ENCODE peak calls at places on chromosomes 4 and X, in four cellular contexts. O is endothelial cell of umbilical vein, V is prostate gland, I is heart left ventricle. X is an unnamed sample.

GRCh38 chr4:149589826-149590225 is 225.8 kb downstream of the IQCM start:
- DNase-seq in O (no peak), V (no peak), I (no peak), X (no peak)

GRCh38 chrX:41909068-41909467 is 14.3 kb downstream of the CASK start:
- DNase-seq in O (no peak), V (no peak), I (no peak), X (no peak)

GRCh38 chr4:140718240-140718639 is 37.9 kb downstream of the TBC1D9 start:
- DNase-seq in O (peak; percentile 84), V (no peak), I (no peak), X (no peak)

GRCh38 chr4:17576932-17577659 is at the start of gene LAP3:
- DNase-seq in O (peak; percentile 97), V (peak; percentile 98), I (peak; percentile 97), X (peak; percentile 99)

GRCh38 chr4:42995343-42995944 is 102.9 kb downstream of the GRXCR1 start:
- DNase-seq in O (peak; percentile 2), V (no peak), I (no peak), X (no peak)

GRCh38 chrX:46298821-46299220 is 246.4 kb downstream of the ZNF674 start:
- DNase-seq in O (no peak), V (no peak), I (no peak), X (no peak)

GRCh38 chr4:174522183-174523002 is at the start of gene HPGD:
- DNase-seq in O (no peak), V (peak; percentile 44), I (peak; percentile 16), X (peak; percentile 67)

GRCh38 chrX:113390531-113390930 is 549.9 kb upstream of the AMOT start:
- DNase-seq in O (no peak), V (no peak), I (no peak), X (no peak)

GRCh38 chr4:14196141-14196540 is 568.6 kb upstream of the BOD1L1 start:
- DNase-seq in O (peak; percentile 52), V (no peak), I (no peak), X (peak; percentile 63)

GRCh38 chr4:94463771-94464170 is 12.0 kb downstream of the PDLIM5 start:
- DNase-seq in O (no peak), V (no peak), I (no peak), X (no peak)

GRCh38 chr4:170497105-170497504 is 407.3 kb upstream of the AADAT start:
- DNase-seq in O (no peak), V (no peak), I (no peak), X (peak; percentile 80)

GRCh38 chrX:106484233-106484632 is 127.5 kb upstream of the RADX start:
- DNase-seq in O (no peak), V (no peak), I (no peak), X (no peak)

GRCh38 chr4:150518559-150518958 is 63.4 kb upstream of the MAB21L2 start:
- DNase-seq in O (peak; percentile 63), V (no peak), I (no peak), X (no peak)

GRCh38 chrX:124325732-124326131 is 6.7 kb upstream of the TEX13D start:
- DNase-seq in O (no peak), V (no peak), I (no peak), X (no peak)

GRCh38 chr4:11914406-11914805 is 485.7 kb upstream of the HS3ST1 start:
- DNase-seq in O (peak; percentile 89), V (no peak), I (peak; percentile 13), X (no peak)

GRCh38 chrX:148269513-148269912 is 230.9 kb upstream of the AFF2 start:
- DNase-seq in O (no peak), V (no peak), I (no peak), X (no peak)

GRCh38 chr4:136424052-136424451 is 1108.2 kb downstream of the PCDH18 start:
- DNase-seq in O (no peak), V (no peak), I (no peak), X (no peak)

GRCh38 chr4:92636038-92636825 is 332.5 kb downstream of the GRID2 start:
- DNase-seq in O (no peak), V (no peak), I (no peak), X (no peak)

GRCh38 chrX:125436855-125437254 is 117.2 kb downstream of the TEX13C start:
- DNase-seq in O (no peak), V (no peak), I (no peak), X (no peak)

GRCh38 chr4:159070742-159071141 is 32.1 kb upstream of the RAPGEF2 start:
- DNase-seq in O (no peak), V (no peak), I (no peak), X (no peak)

GRCh38 chr4:26248647-26249046 is 72.2 kb upstream of the RBPJ start:
- DNase-seq in O (no peak), V (no peak), I (peak; percentile 34), X (peak; percentile 24)

GRCh38 chr4:181301735-181302380 is 941.3 kb upstream of the TENM3 start:
- DNase-seq in O (no peak), V (peak; percentile 5), I (no peak), X (peak; percentile 44)

GRCh38 chr4:6343950-6344408 is 74.3 kb downstream of the WFS1 start:
- DNase-seq in O (no peak), V (no peak), I (no peak), X (no peak)

DNA sequence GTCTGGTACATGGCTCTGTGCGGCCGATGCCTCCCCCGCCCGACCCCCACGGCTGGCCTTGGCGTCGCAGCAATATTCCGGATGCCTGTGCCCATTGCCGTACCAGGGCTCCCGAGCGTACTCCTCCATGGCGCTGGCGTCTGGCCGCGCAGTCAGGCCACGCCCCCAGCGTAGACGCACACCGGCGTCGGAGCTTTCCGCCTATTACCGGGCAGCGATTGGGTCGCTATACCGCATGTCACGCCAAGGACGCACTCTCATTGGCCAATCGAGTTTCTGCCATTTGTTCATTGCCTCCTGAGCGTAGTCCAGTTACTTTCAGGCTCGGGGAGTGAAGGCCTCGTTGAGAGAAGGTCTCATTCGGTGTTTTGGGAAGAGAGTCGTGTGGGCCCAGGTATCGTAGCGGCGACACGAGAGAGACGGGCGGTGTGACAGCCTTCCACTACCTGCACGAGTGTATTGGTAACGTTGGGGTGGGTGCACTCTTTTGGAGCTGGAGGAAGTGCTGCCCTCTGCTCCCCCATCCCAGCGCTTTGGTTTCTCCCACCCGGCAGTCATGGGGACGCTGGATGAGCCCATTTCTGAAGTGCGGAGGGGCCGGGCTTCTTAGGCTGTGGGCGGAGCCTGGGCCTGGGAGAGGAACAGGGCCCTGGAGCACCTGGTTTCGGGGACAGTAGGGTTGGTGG is at the start of the genes PQBP1 and TIMM17B:
- DNase-seq in O (peak; percentile 96), V (peak; percentile 89), I (peak; percentile 92), X (peak; percentile 94)
- TF ChIP-seq POLR2A in O (peak; percentile 72), V (peak; percentile 72), I (no peak), X (peak; percentile 69)

GRCh38 chrX:47797084-47797483 is 39.6 kb upstream of the ZNF81 start:
- DNase-seq in O (no peak), V (no peak), I (no peak), X (peak; percentile 14)
- H3K4me3 ChIP-seq in O (no peak overlapping the region), V (no peak overlapping the region), I (no peak overlapping the region), X (no peak overlapping the region)

GRCh38 chrX:153956044-153956907 is 11.8 kb upstream of the RENBP start:
- DNase-seq in O (no peak), V (no peak), I (no peak), X (no peak)
- H3K36me3 ChIP-seq in O (peaks cover 19% of the 10 kb centered on the region), V (no peaks in the 10 kb centered on the region), I (no peaks in the 10 kb centered on the region), X (no peaks in the 10 kb centered on the region)

DNA sequence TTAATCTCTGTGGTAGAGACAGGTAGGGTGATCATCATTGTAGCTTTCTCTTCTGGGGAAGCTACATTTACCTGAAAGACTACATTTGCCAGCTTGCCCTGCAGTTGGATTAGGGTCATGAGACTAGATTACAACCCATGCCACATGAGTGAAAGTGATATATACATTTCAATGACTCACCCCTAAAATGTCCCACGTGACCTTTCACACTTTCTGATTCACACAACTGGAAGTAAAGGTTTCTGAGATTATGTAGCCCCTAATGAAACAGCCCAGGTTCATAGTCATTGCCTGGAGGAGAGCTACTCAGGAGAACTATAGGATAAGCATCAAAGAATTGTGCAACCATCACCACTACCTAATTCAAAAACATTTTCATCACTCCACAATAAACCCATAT is 17.8 kb downstream of the PDCL2 start:
- DNase-seq in O (no peak), V (no peak), I (no peak), X (no peak)
- TF ChIP-seq POLR2A in O (no peak), V (no peak), I (no peak), X (no peak)

GRCh38 chr4:184284336-184284690 is 66.6 kb upstream of the ENPP6 start:
- DNase-seq in O (no peak), V (no peak), I (no peak), X (no peak)
- H3K4me3 ChIP-seq in O (no peak overlapping the region), V (no peak overlapping the region), I (no peak overlapping the region), X (no peak overlapping the region)

DNA sequence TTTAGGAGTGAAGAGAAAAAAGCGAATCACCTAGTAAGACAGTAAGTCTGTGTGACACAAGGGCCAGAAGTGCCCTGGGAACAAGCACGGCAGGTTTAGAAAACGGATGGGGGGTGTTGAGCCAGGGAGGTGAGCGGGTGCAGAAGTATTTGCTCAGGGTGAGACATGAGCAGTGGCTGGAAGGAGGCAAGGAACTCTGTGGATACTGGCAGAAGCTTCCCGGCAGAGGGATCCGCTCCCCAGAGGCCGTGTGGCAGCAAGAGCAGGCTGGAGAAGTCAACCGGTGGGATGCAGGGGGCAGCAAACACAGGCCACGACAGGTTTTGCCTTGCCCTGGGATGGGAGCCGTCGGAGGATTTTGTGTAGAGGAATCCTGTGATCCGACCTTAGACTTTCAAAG is 2.3 kb upstream of the UVSSA start:
- DNase-seq in O (no peak), V (peak; percentile 55), I (no peak), X (no peak)
- H3K36me3 ChIP-seq in O (peaks cover 3% of the 10 kb centered on the region), V (no peaks in the 10 kb centered on the region), I (peaks cover 3% of the 10 kb centered on the region), X (no peaks in the 10 kb centered on the region)

GRCh38 chr4:1223841-1224809 is 24.8 kb downstream of the CTBP1 start:
- DNase-seq in O (no peak), V (no peak), I (no peak), X (no peak)
- TF ChIP-seq POLR2A in O (no peak), V (no peak), I (no peak), X (no peak)

GRCh38 chr4:1174941-1175634 is 2.7 kb upstream of the SPON2 start:
- DNase-seq in O (no peak), V (no peak), I (no peak), X (no peak)

GRCh38 chr4:1170805-1171305 is 1.5 kb downstream of the SPON2 start:
- DNase-seq in O (no peak), V (no peak), I (no peak), X (no peak)

GRCh38 chr4:1172228-1172851 is at the start of gene SPON2:
- DNase-seq in O (no peak), V (no peak), I (no peak), X (no peak)

GRCh38 chr4:1171306-1172227 is 816 bp downstream of the SPON2 start:
- DNase-seq in O (no peak), V (no peak), I (no peak), X (no peak)

GRCh38 chr4:1172971-1173757 is 781 bp upstream of the SPON2 start:
- DNase-seq in O (no peak), V (no peak), I (no peak), X (peak; percentile 57)
- H3K4me3 ChIP-seq in O (no peak overlapping the region), V (no peak overlapping the region), I (no peak overlapping the region), X (no peak overlapping the region)

DNA sequence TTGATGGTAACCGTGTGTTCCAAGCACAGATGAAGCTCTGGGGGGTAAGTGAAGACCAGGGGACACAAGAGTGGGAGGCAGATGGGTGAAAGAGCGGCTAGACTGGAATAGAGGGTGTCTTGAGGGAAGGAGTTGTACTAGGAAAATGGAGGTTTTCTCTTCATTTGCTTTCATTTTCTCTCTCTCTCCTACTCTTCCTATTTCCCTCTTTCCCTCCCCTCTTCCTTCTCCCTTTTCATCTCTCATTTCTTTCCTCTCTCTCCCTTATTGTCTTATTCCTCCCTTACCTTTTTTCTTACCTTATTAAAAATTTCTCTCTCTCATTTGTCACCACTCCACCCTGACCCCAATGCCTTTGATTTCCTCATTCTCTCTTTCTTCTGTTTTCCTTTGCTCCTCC is 3.0 kb downstream of the ITGB1BP2 start:
- DNase-seq in O (no peak), V (no peak), I (no peak), X (no peak)
- H3K36me3 ChIP-seq in O (peaks cover 8% of the 10 kb centered on the region), V (no peaks in the 10 kb centered on the region), I (no peaks in the 10 kb centered on the region), X (no peaks in the 10 kb centered on the region)